ENCODE peak calls at places on chromosomes 2 and 18, in ten cellular contexts. One of them, this sample, is unnamed.

GRCh38 chr18:53018791-53019190 is 678.8 kb downstream of the DCC start:
- DNase-seq in tibial artery: no peak
- DNase-seq in nucleus accumbens: no peak
- DNase-seq in IMR-90: no peak
- DNase-seq in NCI-H345: no peak
- DNase-seq in iris pigment epithelial cell: peak
- DNase-seq in ACHN: peak
- DNase-seq in T follicular helper cell: no peak
- DNase-seq in activated CD8-positive, alpha-beta memory T cell treated with anti-CD3 and anti-CD28 coated beads for 4 hours: no peak
- DNase-seq in endothelial cell: no peak
- DNase-seq in this sample: no peak

GRCh38 chr18:49177812-49178211 is 227.0 kb upstream of the SMAD7 start:
- DNase-seq in NCI-H345: no peak
- DNase-seq in ACHN: peak
- DNase-seq in IMR-90: peak
- DNase-seq in endothelial cell: no peak
- DNase-seq in iris pigment epithelial cell: peak
- DNase-seq in tibial artery: no peak
- DNase-seq in activated CD8-positive, alpha-beta memory T cell treated with anti-CD3 and anti-CD28 coated beads for 4 hours: no peak
- DNase-seq in nucleus accumbens: no peak
- DNase-seq in T follicular helper cell: no peak
- DNase-seq in this sample: no peak

GRCh38 chr2:119549236-119549635 is 5.0 kb downstream of the CFAP221 start:
- DNase-seq in nucleus accumbens: no peak
- DNase-seq in T follicular helper cell: no peak
- DNase-seq in tibial artery: no peak
- DNase-seq in iris pigment epithelial cell: peak
- DNase-seq in IMR-90: peak
- DNase-seq in NCI-H345: no peak
- DNase-seq in ACHN: peak
- DNase-seq in endothelial cell: no peak
- DNase-seq in activated CD8-positive, alpha-beta memory T cell treated with anti-CD3 and anti-CD28 coated beads for 4 hours: no peak
- DNase-seq in this sample: no peak

GRCh38 chr2:240906141-240906910 is at the start of gene CROCC2:
- DNase-seq in iris pigment epithelial cell: no peak
- DNase-seq in endothelial cell: no peak
- DNase-seq in NCI-H345: no peak
- DNase-seq in T follicular helper cell: no peak
- DNase-seq in ACHN: no peak
- DNase-seq in activated CD8-positive, alpha-beta memory T cell treated with anti-CD3 and anti-CD28 coated beads for 4 hours: no peak
- DNase-seq in tibial artery: no peak
- DNase-seq in nucleus accumbens: no peak
- DNase-seq in IMR-90: no peak
- DNase-seq in this sample: no peak

GRCh38 chr2:12819098-12819465 is 102.3 kb downstream of the TRIB2 start:
- DNase-seq in endothelial cell: no peak
- DNase-seq in T follicular helper cell: no peak
- DNase-seq in tibial artery: peak
- DNase-seq in nucleus accumbens: no peak
- DNase-seq in iris pigment epithelial cell: peak
- DNase-seq in ACHN: peak
- DNase-seq in activated CD8-positive, alpha-beta memory T cell treated with anti-CD3 and anti-CD28 coated beads for 4 hours: no peak
- DNase-seq in IMR-90: peak
- DNase-seq in NCI-H345: no peak
- DNase-seq in this sample: no peak

GRCh38 chr2:234098675-234099195 is 48.2 kb downstream of the SPP2 start:
- DNase-seq in nucleus accumbens: no peak
- DNase-seq in ACHN: peak
- DNase-seq in NCI-H345: no peak
- DNase-seq in activated CD8-positive, alpha-beta memory T cell treated with anti-CD3 and anti-CD28 coated beads for 4 hours: no peak
- DNase-seq in IMR-90: no peak
- DNase-seq in iris pigment epithelial cell: no peak
- DNase-seq in T follicular helper cell: no peak
- DNase-seq in tibial artery: no peak
- DNase-seq in endothelial cell: no peak
- DNase-seq in this sample: no peak

GRCh38 chr2:203451686-203452085 is 83.4 kb downstream of the RAPH1 start:
- DNase-seq in nucleus accumbens: no peak
- DNase-seq in activated CD8-positive, alpha-beta memory T cell treated with anti-CD3 and anti-CD28 coated beads for 4 hours: no peak
- DNase-seq in T follicular helper cell: no peak
- DNase-seq in tibial artery: no peak
- DNase-seq in IMR-90: peak
- DNase-seq in NCI-H345: no peak
- DNase-seq in endothelial cell: no peak
- DNase-seq in ACHN: peak
- DNase-seq in iris pigment epithelial cell: peak
- DNase-seq in this sample: no peak

GRCh38 chr2:3480352-3481010 is 38.9 kb downstream of the ADI1 start:
- DNase-seq in T follicular helper cell: no peak
- DNase-seq in NCI-H345: peak
- DNase-seq in activated CD8-positive, alpha-beta memory T cell treated with anti-CD3 and anti-CD28 coated beads for 4 hours: no peak
- DNase-seq in tibial artery: no peak
- DNase-seq in ACHN: no peak
- DNase-seq in iris pigment epithelial cell: no peak
- DNase-seq in endothelial cell: no peak
- DNase-seq in nucleus accumbens: no peak
- DNase-seq in IMR-90: no peak
- DNase-seq in this sample: no peak

GRCh38 chr18:59140287-59140885 is 702 bp downstream of the SEC11C start:
- DNase-seq in nucleus accumbens: peak
- DNase-seq in IMR-90: peak
- DNase-seq in T follicular helper cell: no peak
- DNase-seq in endothelial cell: peak
- DNase-seq in tibial artery: no peak
- DNase-seq in ACHN: peak
- DNase-seq in iris pigment epithelial cell: peak
- DNase-seq in activated CD8-positive, alpha-beta memory T cell treated with anti-CD3 and anti-CD28 coated beads for 4 hours: no peak
- DNase-seq in NCI-H345: peak
- DNase-seq in this sample: no peak

GRCh38 chr18:22817844-22818243 is 115.3 kb upstream of the RBBP8 start:
- DNase-seq in T follicular helper cell: no peak
- DNase-seq in endothelial cell: no peak
- DNase-seq in IMR-90: peak
- DNase-seq in ACHN: no peak
- DNase-seq in NCI-H345: no peak
- DNase-seq in iris pigment epithelial cell: peak
- DNase-seq in activated CD8-positive, alpha-beta memory T cell treated with anti-CD3 and anti-CD28 coated beads for 4 hours: no peak
- DNase-seq in tibial artery: no peak
- DNase-seq in nucleus accumbens: no peak
- DNase-seq in this sample: no peak

GRCh38 chr2:43035922-43036321 is 190.5 kb downstream of the ZFP36L2 start:
- DNase-seq in activated CD8-positive, alpha-beta memory T cell treated with anti-CD3 and anti-CD28 coated beads for 4 hours: no peak
- DNase-seq in tibial artery: no peak
- DNase-seq in endothelial cell: no peak
- DNase-seq in IMR-90: no peak
- DNase-seq in iris pigment epithelial cell: no peak
- DNase-seq in T follicular helper cell: no peak
- DNase-seq in nucleus accumbens: no peak
- DNase-seq in NCI-H345: no peak
- DNase-seq in ACHN: no peak
- DNase-seq in this sample: no peak

GRCh38 chr2:237482485-237482884 is 4.6 kb upstream of the MLPH start:
- DNase-seq in endothelial cell: no peak
- DNase-seq in activated CD8-positive, alpha-beta memory T cell treated with anti-CD3 and anti-CD28 coated beads for 4 hours: no peak
- DNase-seq in IMR-90: no peak
- DNase-seq in NCI-H345: peak
- DNase-seq in nucleus accumbens: no peak
- DNase-seq in tibial artery: peak
- DNase-seq in iris pigment epithelial cell: peak
- DNase-seq in ACHN: no peak
- DNase-seq in T follicular helper cell: no peak
- DNase-seq in this sample: no peak

GRCh38 chr2:111950241-111950640 is 51.8 kb downstream of the MERTK start:
- DNase-seq in iris pigment epithelial cell: no peak
- DNase-seq in NCI-H345: no peak
- DNase-seq in IMR-90: no peak
- DNase-seq in T follicular helper cell: no peak
- DNase-seq in tibial artery: no peak
- DNase-seq in endothelial cell: no peak
- DNase-seq in activated CD8-positive, alpha-beta memory T cell treated with anti-CD3 and anti-CD28 coated beads for 4 hours: no peak
- DNase-seq in ACHN: no peak
- DNase-seq in nucleus accumbens: no peak
- DNase-seq in this sample: no peak

GRCh38 chr2:206259615-206260426 is 14.6 kb upstream of the ZDBF2 start:
- DNase-seq in NCI-H345: no peak
- DNase-seq in endothelial cell: no peak
- DNase-seq in T follicular helper cell: no peak
- DNase-seq in iris pigment epithelial cell: no peak
- DNase-seq in IMR-90: no peak
- DNase-seq in ACHN: no peak
- DNase-seq in tibial artery: no peak
- DNase-seq in nucleus accumbens: no peak
- DNase-seq in activated CD8-positive, alpha-beta memory T cell treated with anti-CD3 and anti-CD28 coated beads for 4 hours: no peak
- DNase-seq in this sample: no peak

GRCh38 chr2:234955971-234956509 is 4.2 kb downstream of the SH3BP4 start:
- DNase-seq in nucleus accumbens: no peak
- DNase-seq in ACHN: no peak
- DNase-seq in endothelial cell: no peak
- DNase-seq in IMR-90: no peak
- DNase-seq in NCI-H345: no peak
- DNase-seq in tibial artery: peak
- DNase-seq in iris pigment epithelial cell: no peak
- DNase-seq in activated CD8-positive, alpha-beta memory T cell treated with anti-CD3 and anti-CD28 coated beads for 4 hours: no peak
- DNase-seq in T follicular helper cell: no peak
- DNase-seq in this sample: no peak

GRCh38 chr2:68796306-68796905 is 61.8 kb downstream of the ARHGAP25 start:
- DNase-seq in activated CD8-positive, alpha-beta memory T cell treated with anti-CD3 and anti-CD28 coated beads for 4 hours: no peak
- DNase-seq in endothelial cell: no peak
- DNase-seq in NCI-H345: no peak
- DNase-seq in T follicular helper cell: no peak
- DNase-seq in IMR-90: peak
- DNase-seq in ACHN: no peak
- DNase-seq in tibial artery: no peak
- DNase-seq in nucleus accumbens: no peak
- DNase-seq in iris pigment epithelial cell: peak
- DNase-seq in this sample: no peak

GRCh38 chr2:43759195-43759594 is 14.6 kb upstream of the DYNC2LI1 start:
- DNase-seq in IMR-90: peak
- DNase-seq in endothelial cell: no peak
- DNase-seq in activated CD8-positive, alpha-beta memory T cell treated with anti-CD3 and anti-CD28 coated beads for 4 hours: no peak
- DNase-seq in NCI-H345: no peak
- DNase-seq in iris pigment epithelial cell: peak
- DNase-seq in tibial artery: no peak
- DNase-seq in ACHN: peak
- DNase-seq in T follicular helper cell: no peak
- DNase-seq in nucleus accumbens: no peak
- DNase-seq in this sample: no peak

GRCh38 chr2:99420031-99420430 is 69.8 kb downstream of the REV1 start:
- DNase-seq in T follicular helper cell: no peak
- DNase-seq in iris pigment epithelial cell: peak
- DNase-seq in ACHN: peak
- DNase-seq in nucleus accumbens: no peak
- DNase-seq in IMR-90: no peak
- DNase-seq in NCI-H345: no peak
- DNase-seq in endothelial cell: no peak
- DNase-seq in tibial artery: no peak
- DNase-seq in activated CD8-positive, alpha-beta memory T cell treated with anti-CD3 and anti-CD28 coated beads for 4 hours: no peak
- DNase-seq in this sample: no peak

GRCh38 chr2:102103992-102104871 is 38.3 kb upstream of the IL1R1 start:
- DNase-seq in tibial artery: peak
- DNase-seq in IMR-90: peak
- DNase-seq in T follicular helper cell: no peak
- DNase-seq in endothelial cell: no peak
- DNase-seq in iris pigment epithelial cell: peak
- DNase-seq in ACHN: no peak
- DNase-seq in activated CD8-positive, alpha-beta memory T cell treated with anti-CD3 and anti-CD28 coated beads for 4 hours: peak
- DNase-seq in nucleus accumbens: no peak
- DNase-seq in NCI-H345: no peak
- DNase-seq in this sample: no peak

GRCh38 chr18:40673150-40673549 is 1281.9 kb upstream of the PIK3C3 start:
- DNase-seq in tibial artery: no peak
- DNase-seq in activated CD8-positive, alpha-beta memory T cell treated with anti-CD3 and anti-CD28 coated beads for 4 hours: no peak
- DNase-seq in nucleus accumbens: no peak
- DNase-seq in IMR-90: no peak
- DNase-seq in iris pigment epithelial cell: no peak
- DNase-seq in ACHN: no peak
- DNase-seq in endothelial cell: no peak
- DNase-seq in T follicular helper cell: no peak
- DNase-seq in NCI-H345: no peak
- DNase-seq in this sample: no peak

GRCh38 chr18:6613581-6613980 is 115.9 kb upstream of the ARHGAP28 start:
- DNase-seq in T follicular helper cell: no peak
- DNase-seq in nucleus accumbens: no peak
- DNase-seq in IMR-90: no peak
- DNase-seq in NCI-H345: no peak
- DNase-seq in activated CD8-positive, alpha-beta memory T cell treated with anti-CD3 and anti-CD28 coated beads for 4 hours: no peak
- DNase-seq in iris pigment epithelial cell: no peak
- DNase-seq in ACHN: no peak
- DNase-seq in tibial artery: no peak
- DNase-seq in endothelial cell: no peak
- DNase-seq in this sample: no peak

GRCh38 chr2:224650815-224651439 is 65.2 kb downstream of the CCDC195 start:
- DNase-seq in NCI-H345: peak
- DNase-seq in nucleus accumbens: no peak
- DNase-seq in activated CD8-positive, alpha-beta memory T cell treated with anti-CD3 and anti-CD28 coated beads for 4 hours: no peak
- DNase-seq in T follicular helper cell: no peak
- DNase-seq in ACHN: peak
- DNase-seq in IMR-90: peak
- DNase-seq in iris pigment epithelial cell: peak
- DNase-seq in tibial artery: no peak
- DNase-seq in endothelial cell: peak
- DNase-seq in this sample: no peak

GRCh38 chr18:490624-491023 is 9.9 kb downstream of the COLEC12 start:
- DNase-seq in tibial artery: no peak
- DNase-seq in T follicular helper cell: no peak
- DNase-seq in ACHN: no peak
- DNase-seq in activated CD8-positive, alpha-beta memory T cell treated with anti-CD3 and anti-CD28 coated beads for 4 hours: no peak
- DNase-seq in endothelial cell: no peak
- DNase-seq in IMR-90: no peak
- DNase-seq in NCI-H345: no peak
- DNase-seq in iris pigment epithelial cell: no peak
- DNase-seq in nucleus accumbens: no peak
- DNase-seq in this sample: no peak

GRCh38 chr2:98461650-98462049 is 17.0 kb downstream of the INPP4A start:
- DNase-seq in NCI-H345: peak
- DNase-seq in IMR-90: no peak
- DNase-seq in nucleus accumbens: peak
- DNase-seq in activated CD8-positive, alpha-beta memory T cell treated with anti-CD3 and anti-CD28 coated beads for 4 hours: no peak
- DNase-seq in T follicular helper cell: no peak
- DNase-seq in ACHN: no peak
- DNase-seq in tibial artery: no peak
- DNase-seq in endothelial cell: no peak
- DNase-seq in iris pigment epithelial cell: no peak
- DNase-seq in this sample: no peak

GRCh38 chr2:11663427-11663826 is 6.6 kb downstream of the NTSR2 start:
- DNase-seq in iris pigment epithelial cell: peak
- DNase-seq in IMR-90: peak
- DNase-seq in T follicular helper cell: no peak
- DNase-seq in endothelial cell: no peak
- DNase-seq in ACHN: no peak
- DNase-seq in nucleus accumbens: no peak
- DNase-seq in tibial artery: no peak
- DNase-seq in NCI-H345: no peak
- DNase-seq in activated CD8-positive, alpha-beta memory T cell treated with anti-CD3 and anti-CD28 coated beads for 4 hours: no peak
- DNase-seq in this sample: no peak

GRCh38 chr2:201470821-201471731 is 19.5 kb downstream of the STRADB start:
- DNase-seq in T follicular helper cell: no peak
- DNase-seq in activated CD8-positive, alpha-beta memory T cell treated with anti-CD3 and anti-CD28 coated beads for 4 hours: no peak
- DNase-seq in ACHN: no peak
- DNase-seq in iris pigment epithelial cell: peak
- DNase-seq in NCI-H345: no peak
- DNase-seq in IMR-90: peak
- DNase-seq in nucleus accumbens: no peak
- DNase-seq in tibial artery: no peak
- DNase-seq in endothelial cell: no peak
- DNase-seq in this sample: no peak

GRCh38 chr2:42638080-42638784 is 69.8 kb downstream of the MTA3 start:
- DNase-seq in IMR-90: no peak
- DNase-seq in endothelial cell: no peak
- DNase-seq in NCI-H345: no peak
- DNase-seq in T follicular helper cell: no peak
- DNase-seq in ACHN: no peak
- DNase-seq in nucleus accumbens: no peak
- DNase-seq in activated CD8-positive, alpha-beta memory T cell treated with anti-CD3 and anti-CD28 coated beads for 4 hours: no peak
- DNase-seq in tibial artery: no peak
- DNase-seq in iris pigment epithelial cell: no peak
- DNase-seq in this sample: no peak

GRCh38 chr2:10547011-10547410 is 98.9 kb upstream of the ODC1 start:
- DNase-seq in T follicular helper cell: no peak
- DNase-seq in tibial artery: no peak
- DNase-seq in NCI-H345: no peak
- DNase-seq in activated CD8-positive, alpha-beta memory T cell treated with anti-CD3 and anti-CD28 coated beads for 4 hours: no peak
- DNase-seq in iris pigment epithelial cell: no peak
- DNase-seq in ACHN: no peak
- DNase-seq in endothelial cell: no peak
- DNase-seq in IMR-90: peak
- DNase-seq in nucleus accumbens: no peak
- DNase-seq in this sample: no peak

This sample was measured in cortex of kidney.